ENCODE peak calls at places on chromosomes 13 and 19, in eight cellular contexts. One of them, this sample, is unnamed.

GRCh38 chr13:109974354-109974753 is 188.0 kb upstream of the IRS2 start:
- DNase-seq in GM23338: no peak
- DNase-seq in PC-3: no peak
- DNase-seq in MM.1S: no peak
- DNase-seq in SK-N-SH: no peak
- DNase-seq in neural progenitor cell: no peak
- DNase-seq in hepatocyte: no peak
- DNase-seq in OCI-LY7: no peak
- DNase-seq in this sample: no peak

GRCh38 chr19:17249887-17250548 is 4.3 kb upstream of the NR2F6 start:
- DNase-seq in hepatocyte: no peak
- DNase-seq in OCI-LY7: no peak
- DNase-seq in SK-N-SH: no peak
- DNase-seq in GM23338: no peak
- DNase-seq in neural progenitor cell: no peak
- DNase-seq in PC-3: no peak
- DNase-seq in MM.1S: no peak
- DNase-seq in this sample: no peak

GRCh38 chr13:41547253-41548000 is 90.1 kb downstream of the RGCC start:
- DNase-seq in MM.1S: no peak
- DNase-seq in neural progenitor cell: no peak
- DNase-seq in OCI-LY7: no peak
- DNase-seq in PC-3: no peak
- DNase-seq in GM23338: no peak
- DNase-seq in hepatocyte: no peak
- DNase-seq in SK-N-SH: no peak
- DNase-seq in this sample: no peak

GRCh38 chr13:112885782-112886268 is 83.2 kb upstream of the MCF2L start:
- DNase-seq in SK-N-SH: peak
- DNase-seq in MM.1S: no peak
- DNase-seq in hepatocyte: peak
- DNase-seq in neural progenitor cell: peak
- DNase-seq in OCI-LY7: no peak
- DNase-seq in PC-3: peak
- DNase-seq in GM23338: peak
- DNase-seq in this sample: peak

GRCh38 chr13:86974995-86975328 is 696.2 kb upstream of the SLITRK5 start:
- DNase-seq in neural progenitor cell: peak
- DNase-seq in GM23338: peak
- DNase-seq in OCI-LY7: no peak
- DNase-seq in SK-N-SH: no peak
- DNase-seq in PC-3: no peak
- DNase-seq in hepatocyte: no peak
- DNase-seq in MM.1S: no peak
- DNase-seq in this sample: no peak

GRCh38 chr19:33100894-33101644 is 20.1 kb downstream of the GPATCH1 start:
- DNase-seq in hepatocyte: peak
- DNase-seq in MM.1S: no peak
- DNase-seq in SK-N-SH: no peak
- DNase-seq in OCI-LY7: no peak
- DNase-seq in neural progenitor cell: no peak
- DNase-seq in PC-3: peak
- DNase-seq in GM23338: no peak
- DNase-seq in this sample: no peak

GRCh38 chr13:32265726-32266125 is 49.4 kb downstream of the ZAR1L start:
- DNase-seq in MM.1S: no peak
- DNase-seq in PC-3: no peak
- DNase-seq in hepatocyte: no peak
- DNase-seq in SK-N-SH: no peak
- DNase-seq in OCI-LY7: no peak
- DNase-seq in GM23338: no peak
- DNase-seq in neural progenitor cell: no peak
- DNase-seq in this sample: no peak

GRCh38 chr13:108427355-108427754 is 157.8 kb downstream of the TNFSF13B start:
- DNase-seq in neural progenitor cell: no peak
- DNase-seq in MM.1S: no peak
- DNase-seq in PC-3: peak
- DNase-seq in OCI-LY7: no peak
- DNase-seq in SK-N-SH: no peak
- DNase-seq in GM23338: no peak
- DNase-seq in hepatocyte: no peak
- DNase-seq in this sample: no peak

GRCh38 chr19:7242601-7243258 is 51.5 kb downstream of the INSR start:
- DNase-seq in PC-3: peak
- DNase-seq in neural progenitor cell: no peak
- DNase-seq in GM23338: no peak
- DNase-seq in hepatocyte: no peak
- DNase-seq in MM.1S: peak
- DNase-seq in OCI-LY7: peak
- DNase-seq in SK-N-SH: peak
- DNase-seq in this sample: no peak

GRCh38 chr13:89686171-89686570 is 1661.3 kb upstream of the MIR17HG start:
- DNase-seq in MM.1S: no peak
- DNase-seq in neural progenitor cell: no peak
- DNase-seq in SK-N-SH: no peak
- DNase-seq in OCI-LY7: no peak
- DNase-seq in PC-3: no peak
- DNase-seq in hepatocyte: no peak
- DNase-seq in GM23338: no peak
- DNase-seq in this sample: no peak

GRCh38 chr13:113812140-113813036 is 51.5 kb downstream of the GAS6 start:
- DNase-seq in GM23338: no peak
- DNase-seq in OCI-LY7: no peak
- DNase-seq in PC-3: no peak
- DNase-seq in MM.1S: no peak
- DNase-seq in hepatocyte: no peak
- DNase-seq in neural progenitor cell: no peak
- DNase-seq in SK-N-SH: peak
- DNase-seq in this sample: no peak

GRCh38 chr13:42153371-42153770 is 104.9 kb downstream of the DGKH start:
- DNase-seq in PC-3: peak
- DNase-seq in OCI-LY7: no peak
- DNase-seq in hepatocyte: no peak
- DNase-seq in SK-N-SH: no peak
- DNase-seq in GM23338: no peak
- DNase-seq in neural progenitor cell: no peak
- DNase-seq in MM.1S: no peak
- DNase-seq in this sample: no peak

GRCh38 chr13:32016119-32016518 is 15.5 kb upstream of the FRY start:
- DNase-seq in neural progenitor cell: no peak
- DNase-seq in OCI-LY7: no peak
- DNase-seq in GM23338: no peak
- DNase-seq in hepatocyte: no peak
- DNase-seq in PC-3: no peak
- DNase-seq in MM.1S: no peak
- DNase-seq in SK-N-SH: no peak
- DNase-seq in this sample: no peak

GRCh38 chr19:5934779-5935472 is 20.9 kb downstream of the CAPS start:
- DNase-seq in MM.1S: no peak
- DNase-seq in SK-N-SH: peak
- DNase-seq in PC-3: no peak
- DNase-seq in hepatocyte: peak
- DNase-seq in neural progenitor cell: no peak
- DNase-seq in GM23338: no peak
- DNase-seq in OCI-LY7: no peak
- DNase-seq in this sample: no peak

GRCh38 chr13:22789027-22789593 is 391.7 kb upstream of the SGCG start:
- DNase-seq in SK-N-SH: no peak
- DNase-seq in OCI-LY7: no peak
- DNase-seq in hepatocyte: peak
- DNase-seq in PC-3: no peak
- DNase-seq in GM23338: peak
- DNase-seq in MM.1S: no peak
- DNase-seq in neural progenitor cell: no peak
- DNase-seq in this sample: peak

GRCh38 chr13:90717451-90717936 is 630.0 kb upstream of the MIR17HG start:
- DNase-seq in neural progenitor cell: peak
- DNase-seq in MM.1S: no peak
- DNase-seq in GM23338: peak
- DNase-seq in PC-3: peak
- DNase-seq in SK-N-SH: no peak
- DNase-seq in OCI-LY7: no peak
- DNase-seq in hepatocyte: peak
- DNase-seq in this sample: peak

GRCh38 chr13:67299072-67299635 is 69.0 kb upstream of the PCDH9 start:
- DNase-seq in PC-3: peak
- DNase-seq in neural progenitor cell: no peak
- DNase-seq in OCI-LY7: no peak
- DNase-seq in GM23338: no peak
- DNase-seq in MM.1S: no peak
- DNase-seq in hepatocyte: no peak
- DNase-seq in SK-N-SH: no peak
- DNase-seq in this sample: no peak

GRCh38 chr13:65836066-65836465 is 1394.1 kb downstream of the PCDH9 start:
- DNase-seq in SK-N-SH: no peak
- DNase-seq in MM.1S: no peak
- DNase-seq in OCI-LY7: no peak
- DNase-seq in PC-3: no peak
- DNase-seq in neural progenitor cell: no peak
- DNase-seq in GM23338: no peak
- DNase-seq in hepatocyte: no peak
- DNase-seq in this sample: no peak

GRCh38 chr19:4774136-4774535 is 17.4 kb upstream of the FEM1A start:
- DNase-seq in PC-3: no peak
- DNase-seq in hepatocyte: no peak
- DNase-seq in MM.1S: no peak
- DNase-seq in neural progenitor cell: no peak
- DNase-seq in OCI-LY7: peak
- DNase-seq in SK-N-SH: no peak
- DNase-seq in GM23338: no peak
- DNase-seq in this sample: no peak

GRCh38 chr13:20780318-20780717 is 6.6 kb upstream of the EEF1AKMT1 start:
- DNase-seq in PC-3: no peak
- DNase-seq in MM.1S: no peak
- DNase-seq in hepatocyte: no peak
- DNase-seq in neural progenitor cell: no peak
- DNase-seq in SK-N-SH: no peak
- DNase-seq in OCI-LY7: no peak
- DNase-seq in GM23338: no peak
- DNase-seq in this sample: no peak

GRCh38 chr13:88142653-88143052 is 471.5 kb downstream of the SLITRK5 start:
- DNase-seq in PC-3: no peak
- DNase-seq in SK-N-SH: no peak
- DNase-seq in neural progenitor cell: no peak
- DNase-seq in GM23338: no peak
- DNase-seq in hepatocyte: no peak
- DNase-seq in MM.1S: peak
- DNase-seq in OCI-LY7: no peak
- DNase-seq in this sample: no peak

GRCh38 chr13:24036115-24036514 is 124.4 kb upstream of the SPATA13 start:
- DNase-seq in MM.1S: no peak
- DNase-seq in hepatocyte: no peak
- DNase-seq in neural progenitor cell: no peak
- DNase-seq in OCI-LY7: no peak
- DNase-seq in GM23338: no peak
- DNase-seq in PC-3: no peak
- DNase-seq in SK-N-SH: peak
- DNase-seq in this sample: no peak

GRCh38 chr13:23656637-23657036 is 86.4 kb downstream of the TNFRSF19 start:
- DNase-seq in neural progenitor cell: no peak
- DNase-seq in MM.1S: no peak
- DNase-seq in PC-3: no peak
- DNase-seq in hepatocyte: no peak
- DNase-seq in OCI-LY7: no peak
- DNase-seq in GM23338: no peak
- DNase-seq in SK-N-SH: peak
- DNase-seq in this sample: no peak

DNA sequence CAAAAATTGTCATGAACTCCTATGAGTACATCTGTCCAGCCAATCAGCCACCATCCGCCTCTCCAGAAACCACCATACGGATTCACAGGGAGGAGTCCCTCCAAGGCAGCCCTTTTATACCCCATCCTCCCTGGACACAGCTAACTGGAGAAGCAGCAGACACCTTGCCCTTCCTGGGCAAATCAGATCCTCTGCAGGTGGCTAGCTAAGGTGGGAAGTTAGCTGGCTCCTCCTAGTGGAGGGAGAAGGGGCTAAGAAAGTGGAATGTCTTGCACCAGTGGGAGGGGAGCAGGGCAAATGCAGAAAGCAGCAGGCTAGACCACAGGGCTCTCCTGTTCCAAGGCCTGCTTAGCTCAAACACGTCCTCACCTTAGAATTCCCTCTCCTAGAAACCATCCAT is 46.2 kb upstream of the UQCRFS1 start:
- DNase-seq in OCI-LY7: peak
- DNase-seq in PC-3: no peak
- DNase-seq in hepatocyte: no peak
- DNase-seq in MM.1S: peak
- DNase-seq in SK-N-SH: no peak
- DNase-seq in GM23338: peak
- DNase-seq in neural progenitor cell: peak
- DNase-seq in this sample: no peak
- TF ChIP-seq CTCF in OCI-LY7: peak
- TF ChIP-seq CTCF in PC-3: peak
- TF ChIP-seq CTCF in hepatocyte: peak
- TF ChIP-seq CTCF in MM.1S: peak
- TF ChIP-seq CTCF in SK-N-SH: peak
- TF ChIP-seq CTCF in GM23338: peak
- TF ChIP-seq CTCF in neural progenitor cell: peak
- TF ChIP-seq CTCF in this sample: peak

DNA sequence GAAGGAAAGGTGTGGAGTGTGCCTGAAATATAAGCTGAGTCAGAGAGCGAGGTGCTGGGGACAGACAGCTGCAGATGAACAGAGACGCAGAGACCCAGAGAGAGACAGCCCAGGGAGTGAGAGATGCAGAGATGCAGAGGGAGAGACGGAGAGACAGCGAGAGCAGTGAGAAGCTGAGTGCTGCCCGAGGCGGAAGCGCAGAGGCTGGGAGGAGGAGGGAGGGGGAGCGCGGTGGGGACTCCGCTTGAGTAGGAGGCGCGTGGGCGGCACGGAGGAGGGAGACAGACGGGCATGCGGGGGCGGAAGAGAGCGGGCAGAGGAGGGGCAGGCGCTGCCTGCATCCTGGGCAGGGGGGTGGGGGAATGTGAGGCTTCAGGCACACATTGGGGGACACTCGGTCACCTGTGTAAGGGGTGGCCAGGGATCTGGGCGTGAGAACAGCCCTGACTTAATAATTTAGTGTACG is 25.7 kb downstream of the SLC8A2 start:
- DNase-seq in OCI-LY7: peak
- DNase-seq in hepatocyte: peak
- DNase-seq in GM23338: peak
- DNase-seq in PC-3: peak
- DNase-seq in neural progenitor cell: peak
- DNase-seq in MM.1S: no peak
- DNase-seq in SK-N-SH: peak
- DNase-seq in this sample: no peak
- TF ChIP-seq EZH2phosphoT487 in OCI-LY7: no peak
- TF ChIP-seq EZH2phosphoT487 in hepatocyte: no peak
- TF ChIP-seq EZH2phosphoT487 in GM23338: no peak
- TF ChIP-seq EZH2phosphoT487 in PC-3: no peak
- TF ChIP-seq EZH2phosphoT487 in neural progenitor cell: no peak
- TF ChIP-seq EZH2phosphoT487 in MM.1S: no peak
- TF ChIP-seq EZH2phosphoT487 in SK-N-SH: no peak
- TF ChIP-seq EZH2phosphoT487 in this sample: no peak

GRCh38 chr19:48836089-48837017 is at the start of gene HSD17B14:
- DNase-seq in GM23338: peak
- DNase-seq in MM.1S: no peak
- DNase-seq in OCI-LY7: no peak
- DNase-seq in hepatocyte: peak
- DNase-seq in neural progenitor cell: peak
- DNase-seq in PC-3: peak
- DNase-seq in SK-N-SH: peak
- DNase-seq in this sample: no peak
- TF ChIP-seq CTCF in GM23338: no peak
- TF ChIP-seq CTCF in MM.1S: no peak
- TF ChIP-seq CTCF in OCI-LY7: peak
- TF ChIP-seq CTCF in hepatocyte: no peak
- TF ChIP-seq CTCF in neural progenitor cell: no peak
- TF ChIP-seq CTCF in PC-3: peak
- TF ChIP-seq CTCF in SK-N-SH: no peak
- TF ChIP-seq CTCF in this sample: no peak

GRCh38 chr19:39590265-39590664 is 12.1 kb upstream of the LGALS13 start:
- DNase-seq in GM23338: peak
- DNase-seq in MM.1S: peak
- DNase-seq in hepatocyte: peak
- DNase-seq in PC-3: no peak
- DNase-seq in neural progenitor cell: peak
- DNase-seq in SK-N-SH: no peak
- DNase-seq in OCI-LY7: no peak
- DNase-seq in this sample: no peak
- TF ChIP-seq EZH2phosphoT487 in GM23338: no peak
- TF ChIP-seq EZH2phosphoT487 in MM.1S: no peak
- TF ChIP-seq EZH2phosphoT487 in hepatocyte: no peak
- TF ChIP-seq EZH2phosphoT487 in PC-3: no peak
- TF ChIP-seq EZH2phosphoT487 in neural progenitor cell: no peak
- TF ChIP-seq EZH2phosphoT487 in SK-N-SH: no peak
- TF ChIP-seq EZH2phosphoT487 in OCI-LY7: no peak
- TF ChIP-seq EZH2phosphoT487 in this sample: no peak